ENCODE peak calls at places on chromosomes 5 and 9, in five cellular contexts. J is H1, L is K562, D is GM12878, N is SK-N-SH. Q is an unnamed sample.

GRCh38 chr5:99034336-99034735 is 105.5 kb upstream of the CHD1 start:
- DNase-seq in N (no peak), D (no peak), J (no peak), L (peak; percentile 21), Q (no peak)

GRCh38 chr5:175226506-175226905 is 217.5 kb downstream of the DRD1 start:
- DNase-seq in J (no peak), D (no peak), N (no peak), L (no peak), Q (no peak)

GRCh38 chr5:44663991-44664710 is 144.6 kb upstream of the MRPS30 start:
- DNase-seq in N (no peak), L (no peak), D (no peak), J (no peak), Q (no peak)

GRCh38 chr5:157269763-157270272 is 3.9 kb downstream of the CYFIP2 start:
- DNase-seq in J (no peak), L (no peak), N (no peak), D (no peak), Q (no peak)

GRCh38 chr5:6907320-6907918 is 194.2 kb downstream of the TENT4A start:
- DNase-seq in N (no peak), J (no peak), D (no peak), L (no peak), Q (no peak)

GRCh38 chr9:5073701-5074100 is 88.6 kb downstream of the JAK2 start:
- DNase-seq in L (no peak), N (no peak), D (no peak), J (no peak), Q (no peak)

GRCh38 chr5:121988443-121988842 is 26.7 kb downstream of the SRFBP1 start:
- DNase-seq in L (no peak), J (no peak), N (no peak), D (no peak), Q (no peak)

GRCh38 chr9:16526380-16526779 is 344.1 kb downstream of the BNC2 start:
- DNase-seq in J (no peak), L (no peak), N (no peak), D (no peak), Q (no peak)

GRCh38 chr9:16335788-16336580 is 534.5 kb downstream of the BNC2 start:
- DNase-seq in L (no peak), D (no peak), N (peak; percentile 28), J (no peak), Q (no peak)

GRCh38 chr5:140648132-140648432 is 453 bp downstream of the IK start:
- DNase-seq in D (no peak), N (no peak), L (no peak), J (no peak), Q (no peak)

GRCh38 chr9:13970426-13970825 is 343.5 kb downstream of the NFIB start:
- DNase-seq in J (no peak), L (no peak), D (no peak), N (no peak), Q (no peak)

GRCh38 chr9:91187965-91188344 is 173.8 kb downstream of the AUH start:
- DNase-seq in D (no peak), N (no peak), J (no peak), L (no peak), Q (no peak)

GRCh38 chr5:59390074-59390659 is 503.4 kb downstream of the PDE4D start:
- DNase-seq in J (no peak), N (no peak), L (peak; percentile 4), D (no peak), Q (no peak)

GRCh38 chr5:176875783-176876505 is 23.2 kb downstream of the HK3 start:
- DNase-seq in N (no peak), D (no peak), L (no peak), J (no peak), Q (no peak)

GRCh38 chr5:176876506-176877431 is 22.4 kb downstream of the HK3 start:
- DNase-seq in L (no peak), J (no peak), N (peak; percentile 60), D (no peak), Q (no peak)

GRCh38 chr5:176875014-176875550 is 24.1 kb downstream of the HK3 start:
- DNase-seq in N (no peak), L (no peak), J (no peak), D (no peak), Q (no peak)

GRCh38 chr5:176874198-176874780 is 24.9 kb downstream of the HK3 start:
- DNase-seq in D (no peak), J (no peak), L (no peak), N (no peak), Q (no peak)

GRCh38 chr5:176873541-176874172 is 25.5 kb downstream of the HK3 start:
- DNase-seq in D (no peak), J (no peak), L (no peak), N (no peak), Q (no peak)
- TF ChIP-seq GABPA in D (no peak), J (no peak), L (no peak), N (no peak), Q (no peak)

GRCh38 chr9:124449381-124450151 is 685 bp upstream of the ADGRD2 start:
- DNase-seq in N (peak; percentile 27), D (no peak), L (no peak), J (no peak), Q (no peak)
- TF ChIP-seq GABPA in N (no peak), D (no peak), L (no peak), J (no peak), Q (no peak)

GRCh38 chr5:172380992-172381643 is 73.2 kb downstream of the SH3PXD2B start:
- DNase-seq in L (no peak), J (no peak), D (no peak), N (peak; percentile 79), Q (no peak)
- TF ChIP-seq GABPA in L (no peak), J (no peak), D (no peak), N (no peak), Q (no peak)

DNA sequence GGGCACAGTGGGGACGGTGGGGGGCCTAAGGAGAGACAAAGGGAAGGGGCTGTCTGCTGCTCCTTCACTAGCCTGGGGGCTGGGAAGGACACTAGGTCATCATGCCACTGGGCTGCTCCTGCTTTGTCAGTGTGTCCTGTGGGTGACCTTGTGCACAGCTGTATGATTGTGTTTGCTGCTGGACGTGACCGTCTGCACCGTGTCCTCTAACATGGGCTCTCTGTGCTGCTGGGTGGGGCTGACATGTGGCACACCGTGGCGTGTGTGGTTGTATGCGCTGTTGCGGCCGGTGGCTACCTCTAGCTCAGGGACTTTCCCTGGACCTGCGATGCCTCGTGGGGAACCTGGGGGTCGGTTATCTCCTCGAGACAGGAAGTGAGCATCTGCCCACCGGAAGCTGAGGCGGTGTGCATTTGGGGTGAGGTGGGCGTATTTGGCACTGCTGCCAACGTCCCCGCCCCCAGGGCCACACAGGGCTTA is 3.1 kb downstream of the N4BP3 start:
- DNase-seq in L (no peak), D (peak; percentile 87), J (no peak), N (peak; percentile 44), Q (no peak)
- TF ChIP-seq GABPA in L (peak; percentile 31), D (no peak), J (no peak), N (no peak), Q (no peak)

GRCh38 chr5:132342291-132343180 is 27.0 kb upstream of the SLC22A5 start:
- DNase-seq in L (no peak), D (no peak), J (no peak), N (no peak), Q (no peak)
- TF ChIP-seq GABPA in L (no peak), D (no peak), J (no peak), N (no peak), Q (no peak)

GRCh38 chr5:74167206-74167929 is 473.2 kb downstream of the ENC1 start:
- DNase-seq in N (no peak), D (no peak), J (no peak), L (no peak), Q (no peak)
- TF ChIP-seq GABPA in N (no peak), D (no peak), J (no peak), L (no peak), Q (no peak)